ENCODE peak calls at places on chromosomes 11 and 22, in ten cellular contexts. W is fibroblast of mammary gland; C is hypothalamus; G is cardiac fibroblast; S is body of pancreas; B is substantia nigra; U is central memory CD8-positive, alpha-beta T cell; T is AG08396; Z is nephron progenitor cell; M is activated naive CD8-positive, alpha-beta T cell treated with anti-CD3 and anti-CD28 coated beads, Interleukin-2, amount 10 ng/mL, durations not matched to agents 7 days and 5 days. A is an unnamed sample.
A peak's percentile ranks its signal among the peaks of the same experiment; 100 is the strongest.

GRCh38 chr11:132123854-132124835 is 753.7 kb downstream of the NTM start:
- DNase-seq in W (no peak), Z (no peak), M (no peak), S (no peak), T (no peak), U (no peak), G (no peak), C (no peak), B (no peak), A (no peak)

GRCh38 chr22:19766506-19767426 is 6.2 kb downstream of the TBX1 start:
- DNase-seq in T (peak; percentile 57), Z (peak; percentile 44), C (no peak), B (no peak), W (no peak), S (peak; percentile 46), U (peak; percentile 26), M (peak; percentile 82), G (peak; percentile 38), A (peak; percentile 50)

GRCh38 chr22:31566484-31566883 is 70.1 kb downstream of the SFI1 start:
- DNase-seq in T (no peak), S (no peak), G (no peak), U (no peak), B (no peak), Z (no peak), M (no peak), C (no peak), W (no peak), A (no peak)

GRCh38 chr11:116193321-116194114 is 579.3 kb downstream of the BUD13 start:
- DNase-seq in M (no peak), G (peak; percentile 18), Z (peak; percentile 65), C (no peak), T (peak; percentile 48), U (no peak), B (no peak), S (peak; percentile 69), W (peak; percentile 10), A (peak; percentile 53)

GRCh38 chr11:28657378-28658030 is 549.3 kb downstream of the METTL15 start:
- DNase-seq in U (no peak), B (no peak), W (no peak), Z (no peak), S (no peak), M (no peak), T (no peak), G (peak; percentile 52), C (no peak), A (peak; percentile 37)

GRCh38 chr11:58059011-58059358 is 28.2 kb downstream of the OR6Q1 start:
- DNase-seq in C (no peak), M (no peak), W (peak; percentile 81), T (peak; percentile 58), U (no peak), S (peak; percentile 40), Z (no peak), B (no peak), G (peak; percentile 93), A (peak; percentile 52)

GRCh38 chr11:122020902-122021301 is 95.1 kb downstream of the BLID start:
- DNase-seq in Z (peak; percentile 12), B (no peak), T (no peak), W (peak; percentile 42), S (no peak), M (no peak), G (peak; percentile 54), U (no peak), C (no peak), A (peak; percentile 63)

GRCh38 chr11:122399375-122399774 is 256.1 kb upstream of the UBASH3B start:
- DNase-seq in G (no peak), T (no peak), U (no peak), M (no peak), C (no peak), S (no peak), Z (no peak), W (no peak), B (no peak), A (no peak)

GRCh38 chr22:20262582-20263147 is 5.5 kb downstream of the RTN4R start:
- DNase-seq in M (no peak), B (no peak), Z (no peak), T (no peak), U (no peak), S (peak; percentile 72), W (no peak), C (no peak), G (no peak), A (no peak)

GRCh38 chr11:133982151-133982550 is 25.4 kb upstream of the IGSF9B start:
- DNase-seq in C (no peak), Z (no peak), M (no peak), S (no peak), W (no peak), B (no peak), G (no peak), T (no peak), U (no peak), A (no peak)

GRCh38 chr11:108559904-108560303 is 33.7 kb downstream of the EXPH5 start:
- DNase-seq in M (no peak), G (peak; percentile 57), C (no peak), B (no peak), U (no peak), W (peak; percentile 95), T (peak; percentile 41), S (no peak), Z (no peak), A (no peak)

GRCh38 chr11:124434699-124435098 is 10.0 kb upstream of the OR8B4 start:
- DNase-seq in T (no peak), G (no peak), M (no peak), Z (no peak), C (no peak), B (no peak), W (no peak), S (no peak), U (no peak), A (no peak)

GRCh38 chr11:114776956-114777355 is 98.6 kb downstream of the NXPE2 start:
- DNase-seq in Z (no peak), W (no peak), C (no peak), S (no peak), U (no peak), G (no peak), T (no peak), M (no peak), B (no peak), A (no peak)

GRCh38 chr11:76610871-76611475 is 59.6 kb downstream of the LRRC32 start:
- DNase-seq in B (no peak), Z (peak; percentile 33), G (no peak), U (no peak), C (no peak), S (no peak), W (no peak), T (no peak), M (no peak), A (peak; percentile 41)

A was measured in dermis blood vessel endothelial cell.